ENCODE peak calls at places on chromosomes 7 and 10, in eight cellular contexts. R is RWPE1; V is body of pancreas; B is uterus; H is stimulated activated CD4-positive, alpha-beta T cell treated with anti-CD3 and anti-CD28 coated beads, Interleukin-1b, Interleukin-23, amount 100 ng/mL, for 1 hour; N is left ventricle myocardium inferior; J is non-pigmented ciliary epithelial cell; U is fibroblast of mammary gland. E is an unnamed sample.

GRCh38 chr7:18866359-18867036 is 250.9 kb downstream of the TWIST1 start:
- DNase-seq in R (peak), V (peak), B (peak), H (no peak), N (peak), J (peak), U (peak), E (no peak)

GRCh38 chr7:13990319-13990983 is 985 bp upstream of the ETV1 start:
- DNase-seq in R (peak), V (peak), B (peak), H (no peak), N (peak), J (no peak), U (peak), E (peak)

GRCh38 chr7:44565097-44565794 is 8.5 kb downstream of the DDX56 start:
- DNase-seq in R (peak), V (peak), B (peak), H (no peak), N (peak), J (no peak), U (peak), E (peak)

GRCh38 chr10:13421382-13421917 is 73.4 kb upstream of the SEPHS1 start:
- DNase-seq in R (no peak), V (no peak), B (no peak), H (no peak), N (no peak), J (no peak), U (no peak), E (no peak)

GRCh38 chr7:43647772-43648643 is 65.1 kb downstream of the STK17A start:
- DNase-seq in R (peak), V (peak), B (peak), H (no peak), N (peak), J (peak), U (peak), E (peak)

GRCh38 chr10:28558923-28559508 is 26.1 kb downstream of the WAC start:
- DNase-seq in R (no peak), V (no peak), B (no peak), H (no peak), N (no peak), J (no peak), U (no peak), E (no peak)

GRCh38 chr7:28759373-28760013 is 198.6 kb downstream of the TRIL start:
- DNase-seq in R (no peak), V (no peak), B (no peak), H (no peak), N (no peak), J (no peak), U (no peak), E (no peak)

GRCh38 chr7:414681-415560 is 104.7 kb downstream of the PDGFA start:
- DNase-seq in R (no peak), V (no peak), B (no peak), H (no peak), N (peak), J (no peak), U (no peak), E (no peak)

GRCh38 chr7:157851501-157852067 is 514.8 kb downstream of the DNAJB6 start:
- DNase-seq in R (peak), V (peak), B (no peak), H (peak), N (peak), J (no peak), U (peak), E (peak)

GRCh38 chr10:6067457-6067856 is 5.3 kb upstream of the IL2RA start:
- DNase-seq in R (no peak), V (no peak), B (no peak), H (no peak), N (no peak), J (no peak), U (no peak), E (no peak)

GRCh38 chr10:87861566-87861952 is 1.8 kb downstream of the KLLN start:
- DNase-seq in R (peak), V (peak), B (peak), H (no peak), N (peak), J (no peak), U (peak), E (no peak)

GRCh38 chr7:19526639-19527038 is 182.2 kb downstream of the POLR1F start:
- DNase-seq in R (no peak), V (no peak), B (no peak), H (no peak), N (no peak), J (no peak), U (no peak), E (no peak)

GRCh38 chr10:22615819-22616499 is 98.4 kb downstream of the PIP4K2A start:
- DNase-seq in R (no peak), V (peak), B (no peak), H (no peak), N (peak), J (no peak), U (peak), E (peak)

GRCh38 chr10:87659571-87660483 is at the start of gene PAPSS2:
- DNase-seq in R (peak), V (peak), B (peak), H (no peak), N (peak), J (no peak), U (peak), E (no peak)

GRCh38 chr7:139118803-139119485 is 9.4 kb upstream of the ZC3HAV1 start:
- DNase-seq in R (no peak), V (no peak), B (no peak), H (no peak), N (no peak), J (no peak), U (no peak), E (no peak)

GRCh38 chr10:118908487-118909280 is 120.8 kb upstream of the NANOS1 start:
- DNase-seq in R (no peak), V (no peak), B (no peak), H (no peak), N (no peak), J (no peak), U (no peak), E (no peak)

GRCh38 chr10:86668297-86669165 is at the start of gene LDB3:
- DNase-seq in R (peak), V (no peak), B (peak), H (no peak), N (peak), J (no peak), U (no peak), E (no peak)

GRCh38 chr10:91137822-91138221 is 82.6 kb upstream of the PCGF5 start:
- DNase-seq in R (no peak), V (peak), B (no peak), H (no peak), N (no peak), J (no peak), U (no peak), E (no peak)

GRCh38 chr10:76429331-76429625 is 997.9 kb downstream of the LRMDA start:
- DNase-seq in R (no peak), V (no peak), B (no peak), H (no peak), N (no peak), J (no peak), U (no peak), E (no peak)

GRCh38 chr7:74412603-74413002 is 41.1 kb upstream of the GTF2IRD1 start:
- DNase-seq in R (no peak), V (no peak), B (no peak), H (no peak), N (no peak), J (no peak), U (peak), E (no peak)

GRCh38 chr7:121339082-121339481 is 10.3 kb downstream of the WNT16 start:
- DNase-seq in R (no peak), V (no peak), B (no peak), H (no peak), N (no peak), J (no peak), U (no peak), E (no peak)

GRCh38 chr7:5636914-5637313 is 144.5 kb downstream of the RNF216 start:
- DNase-seq in R (peak), V (peak), B (peak), H (no peak), N (peak), J (peak), U (peak), E (no peak)

GRCh38 chr10:117543999-117544728 is 1.6 kb downstream of the EMX2 start:
- DNase-seq in R (no peak), V (no peak), B (no peak), H (no peak), N (no peak), J (no peak), U (no peak), E (no peak)

E was measured in substantia nigra.